ENCODE peak calls at places on chromosome X, in eight cellular contexts. K is endothelial cell of umbilical vein, Z is left lung, G is HAP-1, S is tibial artery, C is stomach, J is MM.1S, N is ovary. V is an unnamed sample.

GRCh38 chrX:13126785-13127184 is 82.4 kb upstream of the FAM9C start:
- DNase-seq in K (no peak), Z (no peak), G (no peak), S (no peak), C (no peak), J (no peak), N (no peak), V (no peak)

GRCh38 chrX:110836982-110837381 is 41.4 kb upstream of the CHRDL1 start:
- DNase-seq in K (no peak), Z (no peak), G (peak; percentile 71), S (no peak), C (no peak), J (no peak), N (no peak), V (peak; percentile 74)

GRCh38 chrX:32545100-32545499 is 666.2 kb downstream of the DMD start:
- DNase-seq in K (no peak), Z (no peak), G (no peak), S (no peak), C (no peak), J (no peak), N (no peak), V (no peak)

GRCh38 chrX:18354369-18355329 is at the start of gene SCML2:
- DNase-seq in K (peak; percentile 26), Z (peak; percentile 37), G (peak; percentile 75), S (peak; percentile 22), C (peak; percentile 35), J (peak; percentile 42), N (peak; percentile 55), V (peak; percentile 57)

GRCh38 chrX:46588263-46588662 is 14.7 kb downstream of the CHST7 start:
- DNase-seq in K (peak; percentile 79), Z (no peak), G (peak; percentile 59), S (peak; percentile 67), C (no peak), J (no peak), N (no peak), V (no peak)

GRCh38 chrX:86021652-86022289 is 25.6 kb downstream of the CHM start:
- DNase-seq in K (peak; percentile 68), Z (no peak), G (no peak), S (no peak), C (no peak), J (no peak), N (no peak), V (no peak)

GRCh38 chrX:9997524-9997923 is 30.4 kb downstream of the CLDN34 start:
- DNase-seq in K (no peak), Z (no peak), G (no peak), S (no peak), C (no peak), J (peak; percentile 83), N (no peak), V (no peak)

GRCh38 chrX:103066606-103067005 is 2.6 kb upstream of the BEX1 start:
- DNase-seq in K (no peak), Z (no peak), G (no peak), S (no peak), C (no peak), J (no peak), N (no peak), V (no peak)

GRCh38 chrX:144275403-144275802 is 391.5 kb downstream of the UBE2NL start:
- DNase-seq in K (no peak), Z (no peak), G (no peak), S (no peak), C (no peak), J (no peak), N (no peak), V (no peak)

GRCh38 chrX:149711545-149712236 is at the start of gene MAGEA11:
- DNase-seq in K (no peak), Z (no peak), G (no peak), S (no peak), C (no peak), J (no peak), N (no peak), V (no peak)

GRCh38 chrX:101370888-101371504 is 15.0 kb downstream of the BTK start:
- DNase-seq in K (no peak), Z (no peak), G (no peak), S (no peak), C (no peak), J (peak; percentile 21), N (no peak), V (no peak)

GRCh38 chrX:110087485-110088356 is 84.8 kb downstream of the TMEM164 start:
- DNase-seq in K (peak; percentile 74), Z (peak; percentile 47), G (no peak), S (peak; percentile 22), C (no peak), J (no peak), N (no peak), V (no peak)

GRCh38 chrX:41108684-41109205 is 23.5 kb downstream of the USP9X start:
- DNase-seq in K (no peak), Z (no peak), G (peak; percentile 34), S (no peak), C (no peak), J (no peak), N (no peak), V (no peak)

GRCh38 chrX:119693032-119693995 is at the start of gene SEPTIN6:
- DNase-seq in K (peak; percentile 60), Z (peak; percentile 75), G (peak; percentile 96), S (peak; percentile 47), C (peak; percentile 72), J (peak; percentile 91), N (peak; percentile 61), V (peak; percentile 66)

GRCh38 chrX:2577844-2578444 is 77.2 kb upstream of the DHRSX start:
- DNase-seq in K (no peak), Z (no peak), G (no peak), S (no peak), C (no peak), J (peak; percentile 26), N (no peak), V (no peak)

GRCh38 chrX:110428144-110428543 is 69.5 kb downstream of the RTL9 start:
- DNase-seq in K (no peak), Z (no peak), G (no peak), S (no peak), C (no peak), J (no peak), N (no peak), V (no peak)

GRCh38 chrX:96407501-96407900 is 277.1 kb upstream of the DIAPH2 start:
- DNase-seq in K (peak; percentile 65), Z (no peak), G (no peak), S (no peak), C (no peak), J (no peak), N (no peak), V (no peak)

GRCh38 chrX:18981124-18981807 is 2.6 kb downstream of the PHKA2 start:
- DNase-seq in K (no peak), Z (no peak), G (no peak), S (no peak), C (no peak), J (no peak), N (no peak), V (no peak)

GRCh38 chrX:114584434-114584943 is 603 bp downstream of the HTR2C start:
- DNase-seq in K (no peak), Z (no peak), G (no peak), S (no peak), C (no peak), J (no peak), N (no peak), V (no peak)

GRCh38 chrX:112424166-112424565 is 255.6 kb downstream of the LHFPL1 start:
- DNase-seq in K (no peak), Z (no peak), G (no peak), S (no peak), C (no peak), J (no peak), N (no peak), V (peak; percentile 13)
- H3K9me3 ChIP-seq in K (no peaks in the 10 kb centered on the region), Z (no peaks in the 10 kb centered on the region), G (no peaks in the 10 kb centered on the region), S (no peaks in the 10 kb centered on the region), C (no peaks in the 10 kb centered on the region), J (no peaks in the 10 kb centered on the region), N (no peaks in the 10 kb centered on the region), V (no peaks in the 10 kb centered on the region)

DNA sequence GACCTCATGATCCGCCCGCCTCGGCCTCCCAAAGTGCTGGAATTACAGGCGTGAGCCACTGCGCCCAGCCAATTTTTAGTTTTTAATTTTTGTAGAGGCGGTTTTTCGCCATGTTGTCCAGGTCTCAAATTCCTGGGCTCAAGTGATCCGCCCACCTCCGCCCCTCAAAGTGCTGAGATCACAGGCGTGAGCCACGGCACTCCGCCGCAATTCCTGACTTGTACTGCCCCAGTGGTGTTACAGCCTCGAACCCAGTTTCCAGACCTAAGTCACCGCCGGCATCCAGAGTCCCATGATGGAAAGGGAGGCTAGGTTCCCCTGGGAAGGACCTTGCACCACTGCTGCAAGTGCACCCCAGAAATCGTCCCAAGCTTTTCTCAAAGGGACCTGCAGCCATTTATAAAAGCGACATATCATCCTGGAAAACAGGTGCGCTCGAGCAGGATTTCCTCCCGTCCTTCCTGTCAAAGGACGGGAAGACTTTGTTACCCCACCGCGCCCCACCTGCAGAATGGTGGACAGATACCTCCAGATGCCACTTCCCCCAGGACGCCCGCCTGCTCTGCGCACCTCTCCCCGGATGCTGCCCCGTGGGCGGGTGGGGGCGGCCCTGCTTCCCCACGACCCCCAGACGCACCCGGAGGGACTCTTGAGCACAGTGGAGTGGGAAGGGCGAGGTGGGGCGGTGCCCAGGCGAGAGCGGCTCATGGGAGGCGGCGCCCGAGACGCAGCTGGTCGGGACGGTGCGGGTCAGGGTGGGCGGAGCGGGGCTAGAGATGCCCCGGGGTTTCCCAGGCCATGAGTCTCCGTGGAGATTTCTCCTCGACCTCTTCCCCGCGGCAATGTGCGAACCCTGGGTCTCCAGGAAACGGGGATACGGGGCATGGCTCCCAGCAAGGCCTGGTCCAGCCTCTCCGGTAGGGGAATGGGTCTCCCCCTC is 959 bp upstream of the RPL10 start:
- DNase-seq in K (peak; percentile 61), Z (peak; percentile 79), G (peak; percentile 91), S (peak; percentile 75), C (peak; percentile 73), J (peak; percentile 68), N (peak; percentile 83), V (peak; percentile 91)
- H3K4me3 ChIP-seq in K (peak overlapping the region; percentile 28), Z (peak overlapping the region; percentile 56), G (peak overlapping the region; percentile 78), S (peak overlapping the region; percentile 87), C (peak overlapping the region; percentile 67), J (peak overlapping the region; percentile 87), N (peak overlapping the region; percentile 36), V (peak overlapping the region; percentile 66)

GRCh38 chrX:146581981-146582712 is 227.4 kb upstream of the CXorf51B start:
- DNase-seq in K (no peak), Z (no peak), G (no peak), S (no peak), C (no peak), J (no peak), N (no peak), V (no peak)
- H3K9me3 ChIP-seq in K (no peaks in the 10 kb centered on the region), Z (no peaks in the 10 kb centered on the region), G (no peaks in the 10 kb centered on the region), S (no peaks in the 10 kb centered on the region), C (no peaks in the 10 kb centered on the region), J (no peaks in the 10 kb centered on the region), N (no peaks in the 10 kb centered on the region), V (no peaks in the 10 kb centered on the region)

DNA sequence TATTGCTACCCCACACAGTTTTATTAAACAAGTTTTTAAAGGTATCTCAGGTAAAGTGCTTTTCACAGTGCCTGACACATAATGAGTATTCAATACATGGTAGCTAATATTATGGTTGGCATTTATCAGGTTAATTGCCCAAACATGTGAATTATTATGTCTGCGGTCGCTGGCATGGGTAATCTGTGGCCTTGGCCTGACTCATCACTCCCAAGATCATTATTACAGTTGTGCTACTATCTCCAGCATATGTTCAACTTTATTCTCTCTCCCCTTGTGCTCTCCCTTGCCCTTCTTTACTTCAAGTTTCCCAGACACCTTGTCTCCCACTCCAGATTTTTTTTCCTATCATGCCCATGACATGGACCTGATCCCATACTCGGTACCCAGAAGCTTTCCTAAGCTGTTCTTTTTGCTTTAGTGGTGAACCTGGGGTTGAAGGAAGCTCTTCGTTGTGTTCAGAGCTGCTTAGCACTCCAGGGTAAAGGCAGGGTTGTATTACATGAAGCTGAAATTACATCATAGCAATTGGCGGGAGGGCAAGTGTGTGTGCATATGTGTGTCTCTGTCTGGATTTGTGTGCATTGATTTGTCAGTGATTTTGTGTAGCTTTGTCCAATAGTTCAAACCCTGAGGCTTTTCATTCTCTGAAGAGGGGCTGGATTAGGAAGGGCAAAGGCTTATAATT is 176.5 kb upstream of the NRK start:
- DNase-seq in K (no peak), Z (no peak), G (no peak), S (no peak), C (no peak), J (no peak), N (no peak), V (no peak)
- H3K4me3 ChIP-seq in K (no peak overlapping the region), Z (no peak overlapping the region), G (no peak overlapping the region), S (no peak overlapping the region), C (no peak overlapping the region), J (no peak overlapping the region), N (no peak overlapping the region), V (no peak overlapping the region)